ENCODE peak calls at places on chromosomes 12 and 14, in seven cellular contexts. D is body of pancreas; S is CD8-positive, alpha-beta T cell; Y is heart left ventricle; I is upper lobe of left lung; Q is HCT116; W is cardiac muscle cell. V is an unnamed sample.

GRCh38 chr14:91373591-91374245 is 43.9 kb downstream of the CCDC88C start:
- DNase-seq in D (no peak), S (no peak), Y (peak; percentile 53), I (no peak), Q (no peak), W (no peak), V (no peak)

GRCh38 chr12:12349711-12350665 is at the start of gene MANSC1:
- DNase-seq in D (peak; percentile 79), S (no peak), Y (peak; percentile 88), I (peak; percentile 77), Q (no peak), W (peak; percentile 66), V (no peak)

GRCh38 chr14:91234791-91235114 is 9.8 kb downstream of the GPR68 start:
- DNase-seq in D (no peak), S (no peak), Y (no peak), I (no peak), Q (no peak), W (no peak), V (no peak)

GRCh38 chr12:4858385-4858784 is 51.3 kb upstream of the KCNA1 start:
- DNase-seq in D (peak; percentile 37), S (no peak), Y (no peak), I (peak; percentile 36), Q (no peak), W (peak; percentile 75), V (no peak)

GRCh38 chr12:30427555-30427954 is 268.1 kb downstream of the IPO8 start:
- DNase-seq in D (no peak), S (no peak), Y (no peak), I (no peak), Q (no peak), W (no peak), V (no peak)

GRCh38 chr12:4246116-4246515 is 27.4 kb upstream of the CCND2 start:
- DNase-seq in D (no peak), S (no peak), Y (no peak), I (no peak), Q (no peak), W (no peak), V (no peak)

GRCh38 chr12:129830796-129831195 is 73.0 kb downstream of the TMEM132D start:
- DNase-seq in D (no peak), S (no peak), Y (no peak), I (no peak), Q (no peak), W (peak; percentile 2), V (no peak)

GRCh38 chr12:79681008-79681590 is 9.7 kb downstream of the PAWR start:
- DNase-seq in D (no peak), S (no peak), Y (no peak), I (no peak), Q (no peak), W (no peak), V (peak; percentile 87)

GRCh38 chr12:116143883-116144266 is 133.6 kb downstream of the MED13L start:
- DNase-seq in D (no peak), S (no peak), Y (no peak), I (no peak), Q (no peak), W (peak; percentile 44), V (peak; percentile 30)

GRCh38 chr12:69008510-69008909 is 75.5 kb upstream of the CPM start:
- DNase-seq in D (peak; percentile 28), S (no peak), Y (no peak), I (peak; percentile 40), Q (no peak), W (no peak), V (peak; percentile 99)

GRCh38 chr14:94816113-94816512 is 46.2 kb upstream of the GSC start:
- DNase-seq in D (no peak), S (no peak), Y (no peak), I (no peak), Q (no peak), W (no peak), V (no peak)

GRCh38 chr12:11807453-11807852 is 158.0 kb downstream of the ETV6 start:
- DNase-seq in D (no peak), S (no peak), Y (no peak), I (no peak), Q (no peak), W (no peak), V (peak; percentile 74)

GRCh38 chr12:52870361-52871290 is 21.8 kb upstream of the KRT78 start:
- DNase-seq in D (peak; percentile 66), S (peak; percentile 71), Y (peak; percentile 77), I (peak; percentile 68), Q (no peak), W (peak; percentile 68), V (peak; percentile 62)

GRCh38 chr12:25364529-25365339 is 114.0 kb upstream of the KRAS start:
- DNase-seq in D (no peak), S (no peak), Y (no peak), I (no peak), Q (no peak), W (no peak), V (no peak)

GRCh38 chr12:44589697-44590096 is 286.4 kb downstream of the NELL2 start:
- DNase-seq in D (no peak), S (no peak), Y (no peak), I (no peak), Q (no peak), W (no peak), V (peak; percentile 54)

GRCh38 chr12:102483466-102483865 is 3.1 kb upstream of the IGF1 start:
- DNase-seq in D (no peak), S (no peak), Y (no peak), I (no peak), Q (no peak), W (no peak), V (no peak)

GRCh38 chr14:104221636-104222375 is 83.4 kb downstream of the KIF26A start:
- DNase-seq in D (peak; percentile 32), S (no peak), Y (peak; percentile 63), I (no peak), Q (no peak), W (no peak), V (no peak)

GRCh38 chr14:83071888-83072501 is 1538.3 kb upstream of the SEL1L start:
- DNase-seq in D (no peak), S (no peak), Y (no peak), I (no peak), Q (no peak), W (peak; percentile 28), V (peak; percentile 52)

GRCh38 chr14:95545769-95546168 is 10.9 kb downstream of the GLRX5 start:
- DNase-seq in D (no peak), S (no peak), Y (no peak), I (no peak), Q (peak; percentile 53), W (no peak), V (peak; percentile 95)

GRCh38 chr12:85076688-85077430 is 40.7 kb downstream of the LRRIQ1 start:
- DNase-seq in D (peak; percentile 4), S (no peak), Y (no peak), I (no peak), Q (peak; percentile 81), W (peak; percentile 70), V (peak; percentile 96)

GRCh38 chr12:82788594-82788993 is 101.9 kb downstream of the TMTC2 start:
- DNase-seq in D (no peak), S (no peak), Y (no peak), I (no peak), Q (no peak), W (peak; percentile 1), V (no peak)

GRCh38 chr12:2999265-2999841 is 40.2 kb downstream of the TEAD4 start:
- DNase-seq in D (peak; percentile 98), S (no peak), Y (no peak), I (no peak), Q (no peak), W (peak; percentile 14), V (no peak)

GRCh38 chr12:63307849-63308248 is 156.8 kb upstream of the AVPR1A start:
- DNase-seq in D (no peak), S (no peak), Y (no peak), I (no peak), Q (no peak), W (no peak), V (no peak)

DNA sequence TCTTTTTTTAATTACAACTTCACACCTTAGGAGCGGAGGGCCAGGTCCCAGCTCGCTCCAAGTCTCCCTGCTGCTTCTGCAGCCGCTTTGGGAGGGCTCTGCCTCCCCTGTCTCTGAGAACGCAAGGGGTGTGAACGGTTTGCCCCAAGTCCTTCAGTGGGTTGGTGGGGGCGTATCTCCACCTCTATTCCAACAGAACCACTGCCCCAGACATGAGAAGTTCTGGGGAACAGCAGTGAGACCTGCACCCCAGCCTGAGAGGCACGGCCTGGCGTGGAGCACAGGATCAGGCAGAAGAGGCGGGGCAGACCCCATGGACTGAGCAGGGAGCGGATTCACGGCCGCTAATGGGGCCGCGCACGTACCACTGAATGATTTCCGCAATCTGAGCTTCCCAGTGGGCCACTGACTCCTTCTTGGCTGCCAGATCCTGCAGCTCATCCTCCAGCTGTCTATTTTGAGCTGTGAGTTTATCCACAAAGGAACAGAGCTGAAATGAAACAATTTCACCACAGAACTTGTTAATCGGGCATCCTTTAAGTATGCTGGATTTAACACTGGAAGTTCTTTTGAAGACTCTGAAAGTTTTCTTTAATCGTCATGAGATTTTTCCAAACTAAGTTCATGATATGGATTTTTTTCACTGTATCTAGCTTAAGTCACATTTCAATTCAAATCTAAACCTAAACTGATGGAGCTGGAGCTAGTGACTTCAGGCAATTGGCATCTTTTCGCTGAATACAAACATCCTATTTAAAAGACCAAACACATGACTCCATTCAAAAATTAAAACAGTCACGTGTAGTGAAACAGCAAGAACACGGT is 44.4 kb downstream of the AMN start:
- DNase-seq in D (no peak), S (no peak), Y (no peak), I (no peak), Q (no peak), W (no peak), V (no peak)
- H3K36me3 ChIP-seq in D (peaks cover 16% of the 10 kb centered on the region), S (no peaks in the 10 kb centered on the region), Y (peaks cover 100% of the 10 kb centered on the region), I (peaks cover 80% of the 10 kb centered on the region), Q (peaks cover 56% of the 10 kb centered on the region), W (peaks cover 74% of the 10 kb centered on the region), V (peaks cover 51% of the 10 kb centered on the region)

GRCh38 chr12:49342066-49342913 is 4.4 kb upstream of the DNAJC22 start:
- DNase-seq in D (peak; percentile 74), S (peak; percentile 39), Y (peak; percentile 88), I (peak; percentile 81), Q (peak; percentile 79), W (peak; percentile 95), V (peak; percentile 54)
- H3K4me3 ChIP-seq in D (no peak overlapping the region), S (peak overlapping the region; percentile 52), Y (peak overlapping the region; percentile 55), I (no peak overlapping the region), Q (peak overlapping the region; percentile 47), W (peak overlapping the region; percentile 26), V (peak overlapping the region; percentile 2)

DNA sequence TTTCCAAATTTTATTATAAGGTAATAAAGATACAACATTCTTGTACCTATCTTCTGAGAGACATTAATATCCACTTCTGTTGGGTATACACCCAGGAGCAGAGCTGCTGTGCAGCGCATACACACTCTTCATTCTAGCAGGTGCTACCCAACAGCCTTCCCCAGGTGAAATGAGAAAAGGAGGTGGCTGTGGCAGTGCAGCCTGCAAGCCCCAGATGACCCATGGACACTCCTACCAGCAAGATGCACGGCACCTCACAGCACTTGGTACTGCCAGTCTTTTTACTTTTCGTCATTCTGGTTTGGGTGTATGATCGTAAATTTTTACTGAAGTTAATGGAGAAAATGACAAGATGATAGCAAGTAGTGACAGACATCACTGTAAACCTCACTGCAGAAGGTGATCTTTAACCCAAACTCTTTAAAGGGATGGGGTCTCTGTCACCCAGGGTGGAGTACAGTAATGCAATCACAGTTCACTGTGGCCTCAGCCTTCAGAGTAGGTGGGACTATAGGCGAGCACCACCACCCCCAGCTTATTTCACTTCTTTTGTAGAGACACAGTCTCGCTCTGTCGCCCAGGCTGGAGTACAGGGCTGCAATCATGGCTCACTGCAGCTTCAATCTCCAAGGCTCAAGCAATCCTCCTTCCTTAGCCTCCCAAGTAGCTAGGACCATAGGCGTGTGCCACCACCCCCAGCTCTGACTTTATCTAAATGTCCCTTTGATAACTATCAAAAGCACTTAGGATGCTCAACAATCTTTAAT is 26.5 kb downstream of the VPS37B start:
- DNase-seq in D (no peak), S (no peak), Y (no peak), I (peak; percentile 10), Q (no peak), W (no peak), V (no peak)
- H3K36me3 ChIP-seq in D (no peaks in the 10 kb centered on the region), S (peaks cover 22% of the 10 kb centered on the region), Y (peaks cover 64% of the 10 kb centered on the region), I (peaks cover 55% of the 10 kb centered on the region), Q (peaks cover 16% of the 10 kb centered on the region), W (peaks cover 20% of the 10 kb centered on the region), V (peaks cover 37% of the 10 kb centered on the region)

GRCh38 chr14:85536835-85537195 is 6.9 kb downstream of the FLRT2 start:
- DNase-seq in D (no peak), S (no peak), Y (no peak), I (no peak), Q (no peak), W (no peak), V (peak; percentile 13)
- H3K4me3 ChIP-seq in D (no peak overlapping the region), S (no peak overlapping the region), Y (peak overlapping the region; percentile 34), I (no peak overlapping the region), Q (no peak overlapping the region), W (peak overlapping the region; percentile 3), V (no peak overlapping the region)